ENCODE peak calls at places on chromosome 15, in four cellular contexts. V, C, L and F are unnamed samples.

GRCh38 chr15:67059127-67059553 is 6.3 kb upstream of the SMAD3 start:
- DNase-seq in L (peak; percentile 91), V (no peak), C (no peak), F (no peak)

GRCh38 chr15:76038512-76038911 is 21.3 kb upstream of the TMEM266 start:
- DNase-seq in L (no peak), V (no peak), C (no peak), F (no peak)

GRCh38 chr15:72585659-72586058 is 68.8 kb upstream of the GOLGA6B start:
- DNase-seq in V (no peak), L (no peak), C (no peak), F (no peak)

GRCh38 chr15:82294061-82294690 is 31.6 kb downstream of the SAXO2 start:
- DNase-seq in L (no peak), C (no peak), V (no peak), F (no peak)

GRCh38 chr15:37028609-37029287 is 71.6 kb downstream of the MEIS2 start:
- DNase-seq in C (no peak), V (no peak), L (no peak), F (no peak)

GRCh38 chr15:58690703-58691102 is 58.8 kb downstream of the ADAM10 start:
- DNase-seq in V (no peak), L (no peak), C (no peak), F (no peak)

GRCh38 chr15:70236306-70237103 is 138.8 kb upstream of the TLE3 start:
- DNase-seq in V (no peak), C (no peak), L (no peak), F (peak; percentile 43)

GRCh38 chr15:72982750-72983149 is 69.5 kb upstream of the NEO1 start:
- DNase-seq in C (no peak), L (no peak), V (no peak), F (no peak)

GRCh38 chr15:38696120-38696727 is 131.6 kb upstream of the RASGRP1 start:
- DNase-seq in V (no peak), C (no peak), L (no peak), F (peak; percentile 91)

GRCh38 chr15:55942332-55942731 is 51.1 kb downstream of the NEDD4 start:
- DNase-seq in L (no peak), C (peak; percentile 4), V (no peak), F (no peak)

GRCh38 chr15:91496754-91497691 is 356.5 kb upstream of the SLCO3A1 start:
- DNase-seq in L (no peak), C (no peak), V (no peak), F (no peak)

GRCh38 chr15:73957276-73957675 is 31.0 kb downstream of the LOXL1 start:
- DNase-seq in V (no peak), L (no peak), C (no peak), F (no peak)

GRCh38 chr15:26623071-26623470 is 149.8 kb downstream of the GABRB3 start:
- DNase-seq in C (no peak), L (no peak), V (no peak), F (no peak)

GRCh38 chr15:38814891-38815290 is 250.3 kb upstream of the RASGRP1 start:
- DNase-seq in L (no peak), V (no peak), C (no peak), F (no peak)

GRCh38 chr15:83250766-83251165 is 33.7 kb downstream of the BNC1 start:
- DNase-seq in C (no peak), V (no peak), L (no peak), F (no peak)

GRCh38 chr15:42716626-42717025 is 20.3 kb downstream of the CDAN1 start:
- DNase-seq in C (no peak), L (no peak), V (no peak), F (no peak)

GRCh38 chr15:39680868-39681267 is 100.0 kb downstream of the THBS1 start:
- DNase-seq in V (no peak), C (no peak), L (no peak), F (no peak)

GRCh38 chr15:25508369-25509002 is 69.7 kb upstream of the UBE3A start:
- DNase-seq in V (peak; percentile 1), C (no peak), L (no peak), F (peak; percentile 3)

GRCh38 chr15:29102911-29103824 is 166.5 kb downstream of the NSMCE3 start:
- DNase-seq in L (no peak), C (peak; percentile 24), V (no peak), F (peak; percentile 41)

GRCh38 chr15:49827311-49827710 is 206.5 kb downstream of the DTWD1 start:
- DNase-seq in L (no peak), V (no peak), C (no peak), F (no peak)

GRCh38 chr15:36315649-36316048 is 263.8 kb upstream of the CDIN1 start:
- DNase-seq in L (no peak), V (no peak), C (no peak), F (no peak)

GRCh38 chr15:47124430-47125102 is 592.7 kb upstream of the SEMA6D start:
- DNase-seq in C (no peak), L (no peak), V (no peak), F (no peak)

GRCh38 chr15:100703032-100703578 is 100.7 kb downstream of the ASB7 start:
- DNase-seq in V (no peak), C (peak; percentile 19), L (no peak), F (peak; percentile 75)

GRCh38 chr15:68054658-68055223 is 626 bp downstream of the PIAS1 start:
- DNase-seq in C (peak; percentile 81), V (no peak), L (peak; percentile 61), F (peak; percentile 47)

GRCh38 chr15:76158250-76158649 is 98.5 kb downstream of the TMEM266 start:
- DNase-seq in L (no peak), C (no peak), V (no peak), F (no peak)

GRCh38 chr15:73794501-73795133 is 41.5 kb upstream of the INSYN1 start:
- DNase-seq in V (peak; percentile 18), L (no peak), C (no peak), F (no peak)

GRCh38 chr15:58015565-58015964 is 49.9 kb downstream of the ALDH1A2 start:
- DNase-seq in L (no peak), C (no peak), V (no peak), F (no peak)

GRCh38 chr15:89912674-89913396 is at the start of gene ARPIN:
- DNase-seq in L (peak; percentile 60), V (no peak), C (peak; percentile 60), F (peak; percentile 26)

GRCh38 chr15:31434418-31435255 is 108.0 kb downstream of the KLF13 start:
- DNase-seq in C (no peak), L (no peak), V (no peak), F (peak; percentile 99)

GRCh38 chr15:100681335-100681746 is 79.0 kb downstream of the ASB7 start:
- DNase-seq in C (no peak), L (no peak), V (no peak), F (no peak)

GRCh38 chr15:94671845-94672524 is 440.6 kb downstream of the MCTP2 start:
- DNase-seq in C (peak; percentile 33), V (no peak), L (no peak), F (no peak)

GRCh38 chr15:58731756-58732535 is 17.6 kb downstream of the ADAM10 start:
- DNase-seq in V (peak; percentile 72), C (no peak), L (no peak), F (no peak)

GRCh38 chr15:68997930-68998777 is 16.3 kb upstream of the NOX5 start:
- DNase-seq in L (no peak), V (no peak), C (no peak), F (no peak)

GRCh38 chr15:33831646-33832045 is 136.7 kb upstream of the CHRM5 start:
- DNase-seq in C (no peak), V (no peak), L (no peak), F (no peak)
- TF ChIP-seq CTCF in C (no peak), V (no peak), L (no peak), F (no peak)

GRCh38 chr15:84981711-84982300 is at the start of gene PDE8A:
- DNase-seq in V (no peak), L (peak; percentile 55), C (peak; percentile 53), F (peak; percentile 55)
- TF ChIP-seq CTCF in V (no peak), L (no peak), C (no peak), F (no peak)

DNA sequence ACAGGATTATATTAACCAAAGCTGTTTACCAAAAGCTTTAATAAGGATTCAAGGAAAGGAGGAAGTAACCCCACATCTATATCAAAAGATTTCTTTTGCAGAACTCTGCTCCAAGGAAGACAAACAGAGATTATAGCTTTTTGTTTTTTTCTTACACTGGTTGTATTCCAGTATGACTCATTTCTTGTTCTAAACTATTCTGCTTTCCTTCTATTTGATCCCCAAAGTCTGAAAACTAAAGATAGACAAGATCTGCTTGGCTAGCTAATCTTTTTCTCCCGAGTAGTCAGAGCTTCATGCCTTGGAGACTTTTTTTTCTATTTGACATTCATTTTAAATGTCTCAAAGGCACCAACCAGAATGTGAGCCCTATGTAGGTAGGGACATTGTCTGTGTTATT is 36.8 kb upstream of the FRMD5 start:
- DNase-seq in L (no peak), C (no peak), V (no peak), F (no peak)
- TF ChIP-seq CTCF in L (no peak), C (no peak), V (no peak), F (no peak)

GRCh38 chr15:80697316-80697715 is 2.2 kb downstream of the ABHD17C start:
- DNase-seq in C (no peak), V (no peak), L (no peak), F (no peak)

GRCh38 chr15:80693682-80694623 is 1.2 kb upstream of the ABHD17C start:
- DNase-seq in L (no peak), C (no peak), V (no peak), F (peak; percentile 5)

GRCh38 chr15:80694624-80695098 is 449 bp upstream of the ABHD17C start:
- DNase-seq in L (peak; percentile 43), C (peak; percentile 10), V (no peak), F (peak; percentile 14)

GRCh38 chr15:80695099-80695910 is at the start of gene ABHD17C:
- DNase-seq in C (peak; percentile 58), L (peak; percentile 65), V (no peak), F (peak; percentile 49)

DNA sequence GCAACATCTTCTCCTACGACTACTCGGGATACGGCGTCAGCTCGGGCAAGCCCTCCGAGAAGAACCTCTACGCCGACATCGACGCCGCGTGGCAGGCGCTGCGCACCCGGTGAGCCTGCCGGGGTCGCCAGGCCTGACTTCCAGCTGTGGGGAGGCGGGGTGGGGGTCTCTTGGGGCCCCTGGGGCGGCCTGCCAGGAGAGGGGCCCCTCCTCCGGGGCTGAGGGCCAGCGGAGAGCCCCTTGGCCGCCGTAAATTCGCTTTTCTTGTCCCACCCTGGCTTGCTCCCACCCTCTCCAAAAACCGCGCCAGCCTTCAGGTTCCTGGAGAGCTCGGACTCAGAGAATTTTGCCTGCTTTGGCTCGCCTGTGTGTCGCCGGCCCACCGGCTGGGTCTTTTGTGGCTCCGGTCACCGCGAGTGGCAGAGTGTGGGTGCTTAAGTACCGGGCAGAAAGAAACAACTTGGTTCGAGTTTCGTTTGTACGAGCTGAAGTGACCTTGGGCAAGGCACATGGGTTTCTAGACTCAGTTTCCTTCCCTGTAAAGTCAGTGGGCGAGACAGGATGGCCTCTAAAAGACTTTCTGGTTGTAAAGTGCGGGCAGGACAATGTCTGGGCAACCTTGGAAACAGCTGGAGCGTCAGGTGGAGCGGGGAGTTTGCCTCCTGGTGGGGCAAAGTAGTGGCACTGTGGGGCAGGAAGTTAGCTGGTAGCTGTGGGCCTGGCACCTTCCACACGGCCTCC is 971 bp downstream of the ABHD17C start:
- DNase-seq in L (peak; percentile 43), C (no peak), V (no peak), F (peak; percentile 28)
- TF ChIP-seq CTCF in L (no peak), C (no peak), V (peak; percentile 23), F (peak; percentile 46)